ENCODE peak calls at places on chromosomes 11 and 22, in five cellular contexts. One of them, this sample, is unnamed.

GRCh38 chr22:31983911-31984661 is 39.8 kb downstream of the YWHAH start:
- ATAC-seq in mucosa of descending colon: no peak
- ATAC-seq in psoas muscle: no peak
- ATAC-seq in left colon: no peak
- ATAC-seq in aorta: no peak
- ATAC-seq in this sample: peak; percentile 20

GRCh38 chr22:31223786-31224191 is 11.7 kb downstream of the LIMK2 start:
- ATAC-seq in psoas muscle: peak; percentile 77
- ATAC-seq in left colon: no peak
- ATAC-seq in mucosa of descending colon: no peak
- ATAC-seq in aorta: no peak
- ATAC-seq in this sample: no peak

GRCh38 chr11:62033191-62034044 is 66.0 kb upstream of the FTH1 start:
- ATAC-seq in left colon: peak; percentile 64
- ATAC-seq in aorta: no peak
- ATAC-seq in psoas muscle: no peak
- ATAC-seq in mucosa of descending colon: peak; percentile 79
- ATAC-seq in this sample: no peak

GRCh38 chr22:17422736-17423343 is 53.6 kb downstream of the CECR2 start:
- ATAC-seq in left colon: no peak
- ATAC-seq in aorta: no peak
- ATAC-seq in mucosa of descending colon: no peak
- ATAC-seq in psoas muscle: no peak
- ATAC-seq in this sample: no peak

GRCh38 chr11:102341844-102342318 is 5.1 kb upstream of the BIRC2 start:
- ATAC-seq in mucosa of descending colon: peak; percentile 83
- ATAC-seq in psoas muscle: peak; percentile 72
- ATAC-seq in left colon: peak; percentile 79
- ATAC-seq in aorta: peak; percentile 75
- ATAC-seq in this sample: peak; percentile 53

GRCh38 chr11:26769027-26769426 is 47.2 kb upstream of the SLC5A12 start:
- ATAC-seq in psoas muscle: no peak
- ATAC-seq in left colon: no peak
- ATAC-seq in aorta: no peak
- ATAC-seq in mucosa of descending colon: no peak
- ATAC-seq in this sample: no peak

GRCh38 chr11:62124186-62125113 is 639 bp downstream of the INCENP start:
- ATAC-seq in aorta: peak; percentile 42
- ATAC-seq in psoas muscle: peak; percentile 27
- ATAC-seq in mucosa of descending colon: peak; percentile 54
- ATAC-seq in left colon: peak; percentile 56
- ATAC-seq in this sample: peak; percentile 37

GRCh38 chr11:132943737-132944556 is 588.4 kb downstream of the OPCML start:
- ATAC-seq in psoas muscle: no peak
- ATAC-seq in left colon: no peak
- ATAC-seq in mucosa of descending colon: no peak
- ATAC-seq in aorta: no peak
- ATAC-seq in this sample: no peak

GRCh38 chr11:75554258-75555022 is 7.6 kb upstream of the SERPINH1 start:
- ATAC-seq in mucosa of descending colon: peak; percentile 74
- ATAC-seq in psoas muscle: peak; percentile 80
- ATAC-seq in left colon: peak; percentile 36
- ATAC-seq in aorta: peak; percentile 94
- ATAC-seq in this sample: peak; percentile 13

GRCh38 chr11:111878385-111878765 is 590 bp downstream of the FDXACB1 start:
- ATAC-seq in left colon: peak; percentile 21
- ATAC-seq in aorta: no peak
- ATAC-seq in mucosa of descending colon: peak; percentile 6
- ATAC-seq in psoas muscle: no peak
- ATAC-seq in this sample: no peak

GRCh38 chr11:47488111-47488510 is 39.2 kb upstream of the RAPSN start:
- ATAC-seq in mucosa of descending colon: peak; percentile 68
- ATAC-seq in left colon: peak; percentile 65
- ATAC-seq in aorta: no peak
- ATAC-seq in psoas muscle: no peak
- ATAC-seq in this sample: no peak

GRCh38 chr22:44192098-44192810 is 11.5 kb downstream of the PARVG start:
- ATAC-seq in left colon: no peak
- ATAC-seq in aorta: peak; percentile 11
- ATAC-seq in psoas muscle: no peak
- ATAC-seq in mucosa of descending colon: peak; percentile 52
- ATAC-seq in this sample: no peak

GRCh38 chr11:5631969-5632635 is 7.3 kb downstream of the TRIM34 start:
- ATAC-seq in left colon: no peak
- ATAC-seq in psoas muscle: no peak
- ATAC-seq in aorta: no peak
- ATAC-seq in mucosa of descending colon: peak; percentile 46
- ATAC-seq in this sample: peak; percentile 94

GRCh38 chr11:32427616-32427934 is 7.8 kb downstream of the WT1 start:
- ATAC-seq in aorta: no peak
- ATAC-seq in mucosa of descending colon: no peak
- ATAC-seq in psoas muscle: no peak
- ATAC-seq in left colon: no peak
- ATAC-seq in this sample: no peak

GRCh38 chr22:49566693-49567092 is 261.0 kb downstream of the BRD1 start:
- ATAC-seq in aorta: no peak
- ATAC-seq in psoas muscle: no peak
- ATAC-seq in left colon: no peak
- ATAC-seq in mucosa of descending colon: no peak
- ATAC-seq in this sample: no peak

This sample was measured in stimulated activated memory B cell treated with anti-CD40 and anti-IgM and Interleukin-4, amounts not matched to agents 10 μg/mL and 1 μg/mL and 100 μg/mL, for 72 hours.